ENCODE peak calls at places on chromosomes 12 and 14, in eight cellular contexts. One of them, this sample, is unnamed.

GRCh38 chr12:89895591-89895990 is 187.0 kb upstream of the ATP2B1 start:
- DNase-seq in head of caudate nucleus: no peak
- DNase-seq in T follicular helper cell: no peak
- DNase-seq in A549: no peak
- DNase-seq in iPS DF 19.7: no peak
- DNase-seq in GM12865: no peak
- DNase-seq in astrocyte of the spinal cord: no peak
- DNase-seq in heart left ventricle: no peak
- DNase-seq in this sample: no peak

GRCh38 chr12:10562306-10562933 is 51.0 kb downstream of the MAGOHB start:
- DNase-seq in head of caudate nucleus: no peak
- DNase-seq in T follicular helper cell: no peak
- DNase-seq in A549: peak; percentile 53
- DNase-seq in iPS DF 19.7: no peak
- DNase-seq in GM12865: peak; percentile 67
- DNase-seq in astrocyte of the spinal cord: peak; percentile 70
- DNase-seq in heart left ventricle: no peak
- DNase-seq in this sample: peak; percentile 72

GRCh38 chr14:105746124-105746514 is 219.7 kb downstream of the TMEM121 start:
- DNase-seq in head of caudate nucleus: no peak
- DNase-seq in T follicular helper cell: no peak
- DNase-seq in A549: no peak
- DNase-seq in iPS DF 19.7: no peak
- DNase-seq in GM12865: no peak
- DNase-seq in astrocyte of the spinal cord: no peak
- DNase-seq in heart left ventricle: no peak
- DNase-seq in this sample: no peak

GRCh38 chr12:3202734-3203446 is 125.7 kb downstream of the TSPAN9 start:
- DNase-seq in head of caudate nucleus: peak; percentile 68
- DNase-seq in T follicular helper cell: peak; percentile 25
- DNase-seq in A549: peak; percentile 47
- DNase-seq in iPS DF 19.7: no peak
- DNase-seq in GM12865: peak; percentile 39
- DNase-seq in astrocyte of the spinal cord: peak; percentile 54
- DNase-seq in heart left ventricle: peak; percentile 67
- DNase-seq in this sample: peak; percentile 58

GRCh38 chr12:63952980-63953379 is 108.5 kb downstream of the SRGAP1 start:
- DNase-seq in head of caudate nucleus: no peak
- DNase-seq in T follicular helper cell: no peak
- DNase-seq in A549: no peak
- DNase-seq in iPS DF 19.7: no peak
- DNase-seq in GM12865: no peak
- DNase-seq in astrocyte of the spinal cord: no peak
- DNase-seq in heart left ventricle: no peak
- DNase-seq in this sample: no peak

GRCh38 chr12:2299207-2299606 is 246.4 kb downstream of the CACNA1C start:
- DNase-seq in head of caudate nucleus: no peak
- DNase-seq in T follicular helper cell: no peak
- DNase-seq in A549: no peak
- DNase-seq in iPS DF 19.7: no peak
- DNase-seq in GM12865: peak; percentile 48
- DNase-seq in astrocyte of the spinal cord: no peak
- DNase-seq in heart left ventricle: no peak
- DNase-seq in this sample: no peak

GRCh38 chr14:88281447-88281846 is 41.6 kb downstream of the KCNK10 start:
- DNase-seq in head of caudate nucleus: no peak
- DNase-seq in T follicular helper cell: no peak
- DNase-seq in A549: no peak
- DNase-seq in iPS DF 19.7: no peak
- DNase-seq in GM12865: no peak
- DNase-seq in astrocyte of the spinal cord: no peak
- DNase-seq in heart left ventricle: no peak
- DNase-seq in this sample: no peak

GRCh38 chr12:58293308-58293983 is 352.1 kb downstream of the ATP23 start:
- DNase-seq in head of caudate nucleus: no peak
- DNase-seq in T follicular helper cell: no peak
- DNase-seq in A549: no peak
- DNase-seq in iPS DF 19.7: no peak
- DNase-seq in GM12865: no peak
- DNase-seq in astrocyte of the spinal cord: no peak
- DNase-seq in heart left ventricle: no peak
- DNase-seq in this sample: no peak

GRCh38 chr14:32559595-32559994 is 230.5 kb downstream of the AKAP6 start:
- DNase-seq in head of caudate nucleus: no peak
- DNase-seq in T follicular helper cell: no peak
- DNase-seq in A549: no peak
- DNase-seq in iPS DF 19.7: no peak
- DNase-seq in GM12865: no peak
- DNase-seq in astrocyte of the spinal cord: peak; percentile 15
- DNase-seq in heart left ventricle: no peak
- DNase-seq in this sample: no peak

GRCh38 chr12:63151898-63152700 is 1.1 kb upstream of the AVPR1A start:
- DNase-seq in head of caudate nucleus: peak; percentile 56
- DNase-seq in T follicular helper cell: no peak
- DNase-seq in A549: peak; percentile 64
- DNase-seq in iPS DF 19.7: peak; percentile 57
- DNase-seq in GM12865: peak; percentile 49
- DNase-seq in astrocyte of the spinal cord: peak; percentile 55
- DNase-seq in heart left ventricle: peak; percentile 15
- DNase-seq in this sample: peak; percentile 51

GRCh38 chr14:101595887-101596721 is 34.8 kb downstream of the DIO3 start:
- DNase-seq in head of caudate nucleus: no peak
- DNase-seq in T follicular helper cell: no peak
- DNase-seq in A549: no peak
- DNase-seq in iPS DF 19.7: no peak
- DNase-seq in GM12865: peak; percentile 25
- DNase-seq in astrocyte of the spinal cord: no peak
- DNase-seq in heart left ventricle: no peak
- DNase-seq in this sample: no peak

GRCh38 chr12:58608711-58609110 is 311.6 kb downstream of the LRIG3 start:
- DNase-seq in head of caudate nucleus: no peak
- DNase-seq in T follicular helper cell: no peak
- DNase-seq in A549: no peak
- DNase-seq in iPS DF 19.7: no peak
- DNase-seq in GM12865: no peak
- DNase-seq in astrocyte of the spinal cord: peak; percentile 24
- DNase-seq in heart left ventricle: no peak
- DNase-seq in this sample: no peak